ENCODE peak calls at places on chromosomes 4 and X, in seven cellular contexts. U is lung; D is stimulated activated naive B cell treated with anti-CD40 and anti-IgM and Interleukin-4, amounts not matched to agents 10 μg/mL and 1 μg/mL and 100 μg/mL, for 72 hours; F is stimulated activated CD4-positive, alpha-beta T cell treated with anti-CD3 and anti-CD28 coated beads, Interleukin-1b, Interleukin-23, amount 100 ng/mL, for 1 hour; S is AG04450; E is activated CD8-positive, alpha-beta T cell treated with anti-CD3 and anti-CD28 coated beads, Interleukin-2, amount 10 ng/mL, durations not matched to agents 7 days and 5 days; K is NAMALWA. C is an unnamed sample.

GRCh38 chr4:159864337-159864736 is 761.5 kb downstream of the RAPGEF2 start:
- DNase-seq in E (no peak), U (no peak), D (no peak), S (no peak), F (no peak), K (no peak), C (no peak)

GRCh38 chr4:67565284-67565683 is 6.8 kb downstream of the STAP1 start:
- DNase-seq in K (no peak), U (no peak), E (no peak), S (no peak), F (no peak), D (no peak), C (no peak)

GRCh38 chr4:185987976-185988627 is 80.9 kb upstream of the TLR3 start:
- DNase-seq in F (no peak), S (no peak), U (no peak), K (no peak), E (no peak), D (no peak), C (no peak)

GRCh38 chr4:176443117-176443516 is 123.4 kb downstream of the SPCS3 start:
- DNase-seq in U (no peak), F (no peak), K (no peak), D (no peak), S (peak), E (no peak), C (no peak)

GRCh38 chr4:165154482-165154881 is 41.8 kb upstream of the TMEM192 start:
- DNase-seq in F (no peak), U (no peak), K (no peak), E (no peak), S (no peak), D (no peak), C (no peak)

GRCh38 chr4:7431696-7432530 is 2.8 kb downstream of the PSAPL1 start:
- DNase-seq in K (no peak), D (no peak), F (no peak), U (no peak), E (no peak), S (no peak), C (no peak)

GRCh38 chr4:103496800-103497199 is 223.0 kb downstream of the TACR3 start:
- DNase-seq in S (no peak), U (no peak), F (no peak), D (no peak), E (no peak), K (no peak), C (no peak)

GRCh38 chr4:54063224-54063623 is 1.2 kb downstream of the CHIC2 start:
- DNase-seq in S (no peak), D (no peak), F (peak), U (no peak), E (no peak), K (peak), C (no peak)

GRCh38 chrX:138485767-138486166 is 225.8 kb downstream of the FGF13 start:
- DNase-seq in F (no peak), S (no peak), D (no peak), U (no peak), E (no peak), K (no peak), C (no peak)

GRCh38 chr4:40197879-40198689 is 1.3 kb downstream of the RHOH start:
- DNase-seq in U (no peak), K (peak), S (no peak), F (no peak), E (peak), D (no peak), C (no peak)

GRCh38 chr4:142282870-142283431 is 563.1 kb downstream of the INPP4B start:
- DNase-seq in U (no peak), E (no peak), S (no peak), K (peak), F (no peak), D (no peak), C (no peak)

GRCh38 chrX:2385224-2385623 is 115.6 kb downstream of the DHRSX start:
- DNase-seq in F (no peak), K (no peak), E (no peak), U (no peak), D (no peak), S (peak), C (no peak)

C was measured in germinal center.